ENCODE peak calls at places on chromosomes 12 and 14, in five cellular contexts. W, U, S, Z and M are unnamed samples.

GRCh38 chr12:69623970-69624369 is 13.3 kb upstream of the LRRC10 start:
- DNase-seq in W (no peak), U (peak; percentile 95), S (no peak), Z (no peak), M (no peak)

GRCh38 chr12:14417717-14418116 is 52.2 kb downstream of the ATF7IP start:
- DNase-seq in W (peak; percentile 84), U (no peak), S (peak; percentile 52), Z (no peak), M (peak; percentile 19)

GRCh38 chr12:19783547-19784444 is 344.5 kb downstream of the AEBP2 start:
- DNase-seq in W (no peak), U (no peak), S (no peak), Z (peak; percentile 46), M (no peak)

GRCh38 chr12:68020049-68020448 is 30.8 kb downstream of the IFNG-AS1 start:
- DNase-seq in W (no peak), U (no peak), S (no peak), Z (no peak), M (no peak)

GRCh38 chr12:130026608-130027176 is 122.9 kb upstream of the TMEM132D start:
- DNase-seq in W (peak; percentile 57), U (peak; percentile 41), S (peak; percentile 36), Z (no peak), M (peak; percentile 50)

GRCh38 chr14:52706286-52706685 is 714 bp upstream of the PSMC6 start:
- DNase-seq in W (peak; percentile 34), U (no peak), S (peak; percentile 48), Z (no peak), M (peak; percentile 11)

GRCh38 chr12:41745593-41745992 is 399.1 kb downstream of the GXYLT1 start:
- DNase-seq in W (no peak), U (no peak), S (no peak), Z (no peak), M (no peak)

GRCh38 chr12:16389594-16389993 is 42.1 kb downstream of the MGST1 start:
- DNase-seq in W (peak; percentile 24), U (no peak), S (no peak), Z (no peak), M (peak; percentile 76)

GRCh38 chr12:9798008-9798619 is 29.2 kb upstream of the KLRF1 start:
- DNase-seq in W (peak; percentile 82), U (no peak), S (peak; percentile 61), Z (no peak), M (peak; percentile 76)

GRCh38 chr12:90729741-90730140 is 225.2 kb downstream of the CCER1 start:
- DNase-seq in W (no peak), U (no peak), S (no peak), Z (no peak), M (no peak)

GRCh38 chr12:3142386-3142785 is 65.2 kb downstream of the TSPAN9 start:
- DNase-seq in W (no peak), U (no peak), S (no peak), Z (no peak), M (no peak)

GRCh38 chr12:123578243-123578642 is 6.1 kb upstream of the TMED2 start:
- DNase-seq in W (no peak), U (no peak), S (no peak), Z (no peak), M (no peak)

GRCh38 chr12:12441891-12442461 is 85.1 kb downstream of the BORCS5 start:
- DNase-seq in W (no peak), U (no peak), S (peak; percentile 51), Z (no peak), M (no peak)

GRCh38 chr12:123266679-123267277 is 4.9 kb downstream of the CDK2AP1 start:
- DNase-seq in W (no peak), U (no peak), S (no peak), Z (no peak), M (no peak)

GRCh38 chr12:52395761-52396434 is 10.2 kb downstream of the KRT82 start:
- DNase-seq in W (peak; percentile 30), U (peak; percentile 16), S (peak; percentile 7), Z (peak; percentile 20), M (peak; percentile 81)